ENCODE peak calls at places on chromosome 21, in five cellular contexts. P, K, X, Z and H are unnamed samples.

GRCh38 chr21:44436958-44437357 is 18.4 kb upstream of the LRRC3 start:
- DNase-seq in Z (no peak), P (no peak), X (no peak), K (no peak), H (no peak)

GRCh38 chr21:36729301-36729970 is 30.5 kb downstream of the SIM2 start:
- DNase-seq in Z (no peak), X (no peak), P (no peak), K (no peak), H (no peak)

GRCh38 chr21:43925609-43926008 is 60.6 kb downstream of the AGPAT3 start:
- DNase-seq in K (no peak), P (no peak), Z (no peak), X (no peak), H (no peak)

GRCh38 chr21:26136686-26137085 is 33.9 kb downstream of the APP start:
- DNase-seq in P (no peak), X (no peak), Z (no peak), K (no peak), H (no peak)

GRCh38 chr21:41933259-41934079 is 20.3 kb downstream of the C2CD2 start:
- DNase-seq in Z (no peak), K (no peak), P (no peak), X (no peak), H (no peak)

GRCh38 chr21:44898851-44899767 is 21.6 kb downstream of the ITGB2 start:
- DNase-seq in P (no peak), Z (no peak), K (no peak), X (no peak), H (no peak)

GRCh38 chr21:38646213-38646837 is 148.0 kb upstream of the ERG start:
- DNase-seq in K (no peak), Z (no peak), P (no peak), X (no peak), H (no peak)

GRCh38 chr21:28253378-28253777 is 739.3 kb downstream of the LTN1 start:
- DNase-seq in Z (no peak), P (no peak), K (no peak), X (no peak), H (no peak)

GRCh38 chr21:42025392-42026071 is 15.4 kb upstream of the ZBTB21 start:
- DNase-seq in P (no peak), Z (no peak), K (no peak), X (no peak), H (no peak)

GRCh38 chr21:32456497-32456918 is 44.0 kb downstream of the EVA1C start:
- DNase-seq in Z (no peak), K (no peak), P (no peak), X (no peak), H (no peak)

GRCh38 chr21:39348355-39349210 is at the start of gene HMGN1:
- DNase-seq in X (peak; percentile 97), P (peak; percentile 41), Z (peak; percentile 99), K (peak; percentile 98), H (peak; percentile 89)

GRCh38 chr21:25895565-25896205 is 160.9 kb downstream of the GABPA start:
- DNase-seq in P (no peak), X (no peak), K (peak; percentile 67), Z (peak; percentile 23), H (no peak)

GRCh38 chr21:31728191-31728590 is 3.7 kb downstream of the SCAF4 start:
- DNase-seq in X (no peak), K (no peak), P (no peak), Z (no peak), H (no peak)

GRCh38 chr21:38136201-38136600 is 120.6 kb upstream of the KCNJ15 start:
- DNase-seq in Z (no peak), X (no peak), P (no peak), K (no peak), H (no peak)

GRCh38 chr21:31660134-31660565 is 657 bp downstream of the SOD1 start:
- DNase-seq in Z (peak; percentile 60), X (peak; percentile 9), K (peak; percentile 83), P (peak; percentile 18), H (no peak)

GRCh38 chr21:28489197-28489596 is 503.5 kb downstream of the LTN1 start:
- DNase-seq in X (no peak), Z (no peak), P (no peak), K (no peak), H (no peak)

GRCh38 chr21:41921089-41921819 is 32.6 kb downstream of the C2CD2 start:
- DNase-seq in P (no peak), X (no peak), K (no peak), Z (no peak), H (no peak)

GRCh38 chr21:16070207-16070651 is 340.4 kb downstream of the USP25 start:
- DNase-seq in Z (no peak), K (peak; percentile 90), P (no peak), X (no peak), H (no peak)

GRCh38 chr21:46154955-46155513 is 345 bp downstream of the FTCD start:
- DNase-seq in Z (no peak), X (no peak), K (no peak), P (no peak), H (no peak)

GRCh38 chr21:29105218-29105617 is 25.2 kb upstream of the MAP3K7CL start:
- DNase-seq in Z (no peak), K (no peak), P (no peak), X (no peak), H (no peak)

GRCh38 chr21:42574234-42575027 is 60.8 kb downstream of the SLC37A1 start:
- DNase-seq in K (no peak), X (no peak), Z (no peak), P (peak; percentile 74), H (no peak)

GRCh38 chr21:42081138-42081537 is 10.0 kb downstream of the UMODL1 start:
- DNase-seq in K (no peak), X (no peak), Z (no peak), P (no peak), H (no peak)

GRCh38 chr21:32698971-32699693 is 28.7 kb downstream of the SYNJ1 start:
- DNase-seq in X (no peak), K (no peak), P (no peak), Z (no peak), H (no peak)

GRCh38 chr21:26759731-26760130 is 85.5 kb downstream of the ADAMTS1 start:
- DNase-seq in X (no peak), P (no peak), K (no peak), Z (no peak), H (no peak)

GRCh38 chr21:43981871-43982210 is 30.3 kb upstream of the TRAPPC10 start:
- DNase-seq in P (no peak), Z (no peak), K (no peak), X (no peak), H (no peak)

GRCh38 chr21:28893687-28894086 is 99.0 kb downstream of the LTN1 start:
- DNase-seq in P (no peak), Z (no peak), X (no peak), K (no peak), H (no peak)

GRCh38 chr21:28657576-28657975 is 335.1 kb downstream of the LTN1 start:
- DNase-seq in X (no peak), P (no peak), K (no peak), Z (no peak), H (no peak)

GRCh38 chr21:37149411-37149810 is 76.4 kb downstream of the TTC3 start:
- DNase-seq in P (no peak), K (no peak), Z (no peak), X (no peak), H (no peak)

GRCh38 chr21:31872072-31872451 is 758 bp upstream of the HUNK start:
- DNase-seq in Z (no peak), K (no peak), P (no peak), X (no peak), H (no peak)